ENCODE peak calls at places on chromosomes 2 and 18, in six cellular contexts. R is activated B cell treated with CpG ODN at 0.5 μM for 24 hours, W is WTC11, X is gastrocnemius medialis, Y is IMR-90, E is Peyer's patch. N is an unnamed sample.
A peak's percentile ranks its signal among the peaks of the same experiment; 100 is the strongest.

GRCh38 chr2:85577386-85578242 is at the start of gene VAMP8:
- DNase-seq in X (no peak), Y (no peak), R (peak; percentile 56), E (peak; percentile 94), W (peak; percentile 84), N (peak; percentile 80)

GRCh38 chr2:112811841-112812306 is 24.7 kb downstream of the IL1B start:
- DNase-seq in Y (peak; percentile 96), E (no peak), X (no peak), W (no peak), R (no peak), N (peak; percentile 82)

GRCh38 chr2:61165946-61166345 is 4.0 kb downstream of the C2orf74 start:
- DNase-seq in R (no peak), Y (peak; percentile 35), W (no peak), X (no peak), E (no peak), N (no peak)

GRCh38 chr18:49464718-49465598 is 4.5 kb upstream of the DYM start:
- DNase-seq in E (no peak), W (peak; percentile 67), X (no peak), R (no peak), Y (peak; percentile 28), N (peak; percentile 24)

GRCh38 chr2:61951876-61952275 is 46.4 kb downstream of the COMMD1 start:
- DNase-seq in W (no peak), Y (peak; percentile 51), R (no peak), E (no peak), X (no peak), N (no peak)

GRCh38 chr2:222160125-222160524 is 138.7 kb downstream of the PAX3 start:
- DNase-seq in Y (no peak), X (no peak), W (no peak), E (no peak), R (no peak), N (no peak)

GRCh38 chr2:62362561-62362960 is 143.4 kb downstream of the TMEM17 start:
- DNase-seq in E (no peak), X (no peak), R (no peak), Y (no peak), W (peak; percentile 47), N (peak; percentile 74)

GRCh38 chr2:96924775-96925747 is 55.2 kb upstream of the SEMA4C start:
- DNase-seq in W (no peak), E (no peak), R (no peak), Y (no peak), X (no peak), N (no peak)

DNA sequence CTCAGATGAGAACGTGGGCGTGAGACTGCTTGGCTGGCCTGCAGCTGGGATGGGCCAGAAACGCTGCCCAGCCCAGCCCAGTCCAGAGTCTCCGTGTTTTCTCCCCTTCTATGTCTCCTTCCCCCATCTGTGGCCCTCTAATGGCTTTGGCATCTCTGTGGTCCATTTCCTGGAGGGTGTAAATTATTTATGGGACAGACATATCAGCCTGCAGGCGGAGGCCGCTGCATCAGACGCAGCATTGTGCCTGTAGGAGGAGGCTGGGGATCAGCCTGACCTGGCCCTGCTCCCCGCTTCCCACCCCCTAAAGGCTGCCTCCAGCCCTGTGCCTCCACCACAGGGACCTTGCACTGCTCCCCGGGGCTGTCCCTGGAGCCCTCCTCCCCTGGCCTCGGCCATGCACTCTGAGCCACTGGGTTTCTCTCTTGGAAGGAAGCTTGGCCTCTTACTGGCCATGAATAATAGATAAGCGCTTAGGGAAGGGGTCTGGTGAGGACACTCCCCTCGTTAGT is 185.3 kb downstream of the MYCN start:
- DNase-seq in Y (no peak), R (no peak), E (peak; percentile 76), W (no peak), X (no peak), N (no peak)
- TF ChIP-seq CTCF in Y (no peak), R (no peak), E (no peak), W (no peak), X (no peak), N (no peak)

GRCh38 chr18:46345181-46345465 is 240.9 kb downstream of the HAUS1 start:
- DNase-seq in X (no peak), W (no peak), R (no peak), E (no peak), Y (no peak), N (no peak)
- TF ChIP-seq CTCF in X (no peak), W (no peak), R (no peak), E (no peak), Y (no peak), N (no peak)

DNA sequence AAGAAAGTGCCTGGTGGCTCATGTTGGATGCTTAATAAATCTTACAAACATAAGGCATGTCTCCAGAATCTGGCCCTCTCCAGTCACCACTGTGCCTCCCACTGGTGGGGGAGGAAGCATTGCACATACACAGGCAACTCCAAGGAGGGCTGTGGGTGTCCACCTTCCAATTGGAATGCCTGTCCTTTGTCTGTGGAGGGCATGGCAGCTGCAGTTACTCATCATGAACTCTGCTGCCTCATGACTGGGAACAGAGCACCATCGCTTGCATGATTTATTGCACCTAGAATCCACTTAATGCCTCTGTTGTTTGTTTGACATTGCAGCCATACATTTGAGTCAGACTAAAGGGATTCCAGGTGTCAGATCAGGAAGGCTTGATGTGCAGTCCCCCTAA is 278.9 kb downstream of the PRKCE start:
- DNase-seq in Y (peak; percentile 74), W (no peak), R (no peak), E (no peak), X (peak; percentile 22), N (no peak)
- TF ChIP-seq CTCF in Y (no peak), W (no peak), R (no peak), E (no peak), X (no peak), N (no peak)

DNA sequence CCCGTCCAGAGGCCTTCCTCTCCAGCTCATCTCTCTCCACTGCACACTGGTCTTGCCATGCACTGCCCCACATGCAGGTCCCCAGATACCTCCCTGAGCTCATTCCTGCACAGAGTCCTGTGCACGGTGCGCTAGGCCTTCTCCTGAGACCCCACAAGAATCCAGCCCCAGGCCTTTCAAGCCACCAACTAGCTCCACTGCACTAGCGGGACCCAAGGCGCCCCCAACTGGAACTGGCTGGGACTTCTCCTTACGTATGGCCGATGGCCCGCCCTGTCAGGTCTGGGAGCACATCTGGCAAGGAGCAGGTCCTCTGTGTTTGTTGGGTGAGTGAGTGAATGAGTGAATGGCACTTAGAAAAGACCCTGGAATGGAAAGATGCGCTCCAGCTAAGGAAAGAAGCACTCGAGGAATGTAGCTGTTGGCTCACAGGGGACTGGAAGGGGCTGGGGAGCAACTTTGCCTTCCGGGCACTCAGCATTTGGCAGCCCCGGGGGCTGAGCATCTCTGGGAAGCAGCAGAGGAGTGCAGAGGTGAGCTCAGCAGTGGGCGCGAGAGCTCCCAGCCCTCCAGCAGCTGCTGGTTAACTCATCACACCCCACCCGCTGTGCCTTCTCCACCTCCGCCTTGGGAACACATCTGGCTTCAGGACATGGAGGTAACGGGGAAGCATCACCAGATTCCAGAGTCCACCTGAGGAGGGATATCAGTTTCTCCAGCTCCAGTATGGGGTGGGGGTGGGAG is 223.1 kb downstream of the GLI2 start:
- DNase-seq in Y (no peak), R (no peak), W (peak; percentile 88), X (no peak), E (no peak), N (no peak)
- TF ChIP-seq CTCF in Y (peak; percentile 35), R (no peak), W (peak; percentile 62), X (peak; percentile 14), E (no peak), N (peak; percentile 32)

DNA sequence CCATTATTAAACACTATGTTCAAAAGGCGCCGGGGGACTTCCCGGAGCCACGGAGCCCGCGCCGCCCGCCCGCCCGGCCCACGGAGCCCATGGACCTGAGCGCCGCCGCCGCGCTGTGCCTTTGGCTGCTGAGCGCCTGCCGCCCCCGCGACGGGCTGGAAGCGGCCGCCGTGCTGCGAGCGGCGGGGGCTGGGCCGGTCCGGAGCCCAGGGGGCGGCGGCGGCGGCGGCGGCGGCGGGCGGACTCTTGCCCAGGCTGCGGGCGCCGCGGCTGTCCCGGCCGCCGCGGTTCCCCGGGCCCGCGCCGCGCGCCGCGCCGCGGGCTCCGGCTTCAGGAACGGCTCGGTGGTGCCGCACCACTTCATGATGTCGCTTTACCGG is 197 bp downstream of the GDF7 start:
- DNase-seq in R (no peak), X (no peak), Y (no peak), W (no peak), E (no peak), N (no peak)
- TF ChIP-seq CTCF in R (no peak), X (no peak), Y (no peak), W (no peak), E (no peak), N (no peak)

GRCh38 chr18:67715567-67715966 is 199.0 kb upstream of the DSEL start:
- DNase-seq in E (no peak), Y (no peak), W (no peak), X (no peak), R (no peak), N (no peak)

GRCh38 chr18:67705748-67706147 is 189.2 kb upstream of the DSEL start:
- DNase-seq in Y (no peak), X (no peak), R (no peak), W (no peak), E (no peak), N (peak; percentile 7)

DNA sequence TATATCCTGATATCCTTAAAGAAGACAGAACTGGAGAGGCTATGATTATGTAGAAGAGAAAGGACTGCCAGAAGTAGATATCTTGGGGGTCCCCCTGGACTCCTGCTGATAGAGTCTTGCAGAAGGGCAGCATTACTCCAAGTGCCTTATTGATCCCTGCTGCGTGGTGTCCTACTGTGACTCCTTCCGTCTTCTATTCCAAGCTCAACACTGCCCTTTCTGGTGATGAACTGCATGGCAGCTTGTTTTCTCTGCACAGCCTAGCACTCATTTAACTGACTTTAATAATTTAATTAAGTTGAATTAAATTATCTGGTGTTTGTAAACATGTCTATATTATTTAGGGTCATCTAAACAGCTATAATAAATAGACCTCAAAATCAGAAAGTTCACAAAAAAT is 194.1 kb upstream of the DSEL start:
- DNase-seq in X (no peak), Y (no peak), R (no peak), W (peak; percentile 68), E (no peak), N (peak; percentile 14)
- TF ChIP-seq CTCF in X (no peak), Y (no peak), R (no peak), W (peak; percentile 53), E (no peak), N (no peak)

GRCh38 chr2:157747280-157747679 is 118.6 kb upstream of the ACVR1C start:
- DNase-seq in E (no peak), R (no peak), X (no peak), W (no peak), Y (no peak), N (no peak)

GRCh38 chr2:157748371-157749132 is 119.9 kb upstream of the ACVR1C start:
- DNase-seq in W (no peak), R (no peak), E (no peak), X (no peak), Y (peak; percentile 24), N (no peak)

GRCh38 chr2:157749684-157750083 is 121.0 kb upstream of the ACVR1C start:
- DNase-seq in E (no peak), R (no peak), W (no peak), X (no peak), Y (no peak), N (no peak)

GRCh38 chr2:157747695-157748370 is 119.2 kb upstream of the ACVR1C start:
- DNase-seq in W (no peak), X (peak; percentile 34), Y (peak; percentile 89), R (no peak), E (no peak), N (no peak)

GRCh38 chr2:157751462-157752058 is 122.9 kb upstream of the ACVR1C start:
- DNase-seq in Y (peak; percentile 57), E (peak; percentile 53), R (no peak), W (peak; percentile 71), X (no peak), N (peak; percentile 76)
- TF ChIP-seq CTCF in Y (no peak), E (no peak), R (no peak), W (peak; percentile 69), X (no peak), N (peak; percentile 7)

GRCh38 chr18:79472176-79472575 is 76.4 kb downstream of the NFATC1 start:
- DNase-seq in X (no peak), R (no peak), E (no peak), Y (no peak), W (no peak), N (no peak)
- TF ChIP-seq CTCF in X (no peak), R (no peak), E (no peak), Y (no peak), W (no peak), N (no peak)

N was measured in MCF 10A.